ENCODE peak calls at places on chromosomes 12 and 14, in four cellular contexts. S is suprapubic skin, Z is AG10803, M is stomach. R is an unnamed sample.

GRCh38 chr14:37544407-37544806 is 50.6 kb downstream of the FOXA1 start:
- DNase-seq in S (no peak), Z (no peak), M (peak), R (no peak)

GRCh38 chr12:121130866-121131373 is 1.8 kb upstream of the P2RX7 start:
- DNase-seq in S (no peak), Z (no peak), M (no peak), R (no peak)

GRCh38 chr12:123237646-123238329 is 4.6 kb downstream of the MTRFR start:
- DNase-seq in S (peak), Z (peak), M (peak), R (no peak)

GRCh38 chr14:35878272-35879140 is 52.4 kb downstream of the BRMS1L start:
- DNase-seq in S (no peak), Z (peak), M (peak), R (peak)

GRCh38 chr12:28777603-28778365 is 371.3 kb upstream of the FAR2 start:
- DNase-seq in S (no peak), Z (no peak), M (no peak), R (no peak)

GRCh38 chr14:52220924-52221802 is 46.3 kb upstream of the PTGDR start:
- DNase-seq in S (no peak), Z (no peak), M (no peak), R (no peak)

GRCh38 chr14:31854508-31855075 is 222.5 kb upstream of the ARHGAP5 start:
- DNase-seq in S (no peak), Z (peak), M (no peak), R (no peak)

GRCh38 chr12:109995703-109996482 is at the start of gene GIT2:
- DNase-seq in S (peak), Z (peak), M (peak), R (no peak)

GRCh38 chr12:51973560-51973959 is 22.1 kb downstream of the ACVR1B start:
- DNase-seq in S (peak), Z (peak), M (no peak), R (no peak)

GRCh38 chr12:105860556-105861207 is 278.1 kb downstream of the NUAK1 start:
- DNase-seq in S (no peak), Z (no peak), M (no peak), R (no peak)

GRCh38 chr14:50734950-50735697 is 67.0 kb upstream of the SAV1 start:
- DNase-seq in S (no peak), Z (no peak), M (no peak), R (no peak)

GRCh38 chr12:7542813-7543212 is 39.2 kb upstream of the CD163 start:
- DNase-seq in S (no peak), Z (peak), M (no peak), R (no peak)

GRCh38 chr12:9068600-9068999 is 47.1 kb downstream of the A2M start:
- DNase-seq in S (no peak), Z (no peak), M (no peak), R (no peak)

GRCh38 chr14:95664046-95664445 is 22.2 kb upstream of the TCL1B start:
- DNase-seq in S (no peak), Z (no peak), M (peak), R (no peak)

GRCh38 chr14:96297000-96297399 is 41.0 kb downstream of the BDKRB1 start:
- DNase-seq in S (no peak), Z (peak), M (no peak), R (no peak)

GRCh38 chr12:56278905-56279304 is 12.2 kb downstream of the COQ10A start:
- DNase-seq in S (no peak), Z (no peak), M (no peak), R (no peak)

GRCh38 chr14:68940614-68941185 is 38.4 kb downstream of the ACTN1 start:
- DNase-seq in S (no peak), Z (no peak), M (no peak), R (no peak)

GRCh38 chr12:74381968-74382367 is 155.7 kb upstream of the ATXN7L3B start:
- DNase-seq in S (no peak), Z (no peak), M (no peak), R (no peak)

GRCh38 chr12:5070090-5070489 is 26.4 kb downstream of the KCNA5 start:
- DNase-seq in S (no peak), Z (no peak), M (no peak), R (no peak)

GRCh38 chr12:4535092-4535491 is 3.6 kb upstream of the RAD51AP1 start:
- DNase-seq in S (no peak), Z (no peak), M (no peak), R (no peak)

GRCh38 chr14:41419709-41420108 is 187.0 kb upstream of the LRFN5 start:
- DNase-seq in S (no peak), Z (no peak), M (no peak), R (no peak)

DNA sequence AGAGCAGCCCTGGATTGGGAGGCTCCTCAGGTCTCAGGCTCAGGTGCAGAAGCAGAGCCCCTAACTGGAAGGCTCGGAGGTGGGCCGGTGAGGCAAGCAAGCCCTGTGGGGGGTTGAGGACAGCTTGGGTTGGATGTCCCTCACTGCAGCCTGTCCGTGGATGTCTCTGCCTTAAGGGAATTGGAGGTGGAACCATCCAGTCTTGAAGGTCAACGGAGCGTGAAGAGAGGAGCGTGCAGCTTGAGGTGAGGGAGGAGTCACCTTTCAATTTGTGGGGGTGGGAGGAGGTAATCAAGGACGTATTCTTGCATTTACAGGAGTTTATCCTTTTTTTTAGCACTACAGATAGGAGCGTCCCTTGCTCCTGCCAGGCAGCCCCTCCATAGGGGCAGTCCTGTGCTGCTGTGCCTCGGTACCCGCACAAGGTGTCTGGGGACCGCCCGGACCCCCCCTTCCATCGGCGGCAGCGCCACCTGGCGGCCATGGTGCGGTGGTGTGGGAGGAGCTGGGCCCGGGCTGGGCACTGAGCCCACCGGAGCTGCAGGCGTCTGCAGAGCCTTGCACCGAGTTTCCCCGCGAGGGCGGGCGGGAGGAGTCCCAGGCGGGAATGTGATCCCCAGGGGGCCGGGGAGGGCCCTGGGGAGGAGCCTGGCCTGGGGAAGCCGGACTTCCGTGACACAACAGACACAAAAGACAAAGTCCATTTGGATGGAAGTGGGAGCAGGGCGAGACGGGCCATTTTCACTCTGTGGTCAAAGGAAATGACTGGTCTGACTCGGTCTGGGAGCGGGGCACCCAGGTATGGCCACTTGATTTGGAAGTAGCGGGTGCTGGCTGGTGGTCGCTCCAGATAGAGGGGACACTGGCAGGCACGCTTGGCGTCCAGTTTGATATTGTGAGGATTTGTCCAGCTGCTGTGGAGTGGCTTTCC is 884 bp downstream of the DNAJC22 start:
- DNase-seq in S (peak), Z (peak), M (peak), R (no peak)
- H3K4me3 ChIP-seq in S (peak), Z (peak), M (peak), R (peak)

DNA sequence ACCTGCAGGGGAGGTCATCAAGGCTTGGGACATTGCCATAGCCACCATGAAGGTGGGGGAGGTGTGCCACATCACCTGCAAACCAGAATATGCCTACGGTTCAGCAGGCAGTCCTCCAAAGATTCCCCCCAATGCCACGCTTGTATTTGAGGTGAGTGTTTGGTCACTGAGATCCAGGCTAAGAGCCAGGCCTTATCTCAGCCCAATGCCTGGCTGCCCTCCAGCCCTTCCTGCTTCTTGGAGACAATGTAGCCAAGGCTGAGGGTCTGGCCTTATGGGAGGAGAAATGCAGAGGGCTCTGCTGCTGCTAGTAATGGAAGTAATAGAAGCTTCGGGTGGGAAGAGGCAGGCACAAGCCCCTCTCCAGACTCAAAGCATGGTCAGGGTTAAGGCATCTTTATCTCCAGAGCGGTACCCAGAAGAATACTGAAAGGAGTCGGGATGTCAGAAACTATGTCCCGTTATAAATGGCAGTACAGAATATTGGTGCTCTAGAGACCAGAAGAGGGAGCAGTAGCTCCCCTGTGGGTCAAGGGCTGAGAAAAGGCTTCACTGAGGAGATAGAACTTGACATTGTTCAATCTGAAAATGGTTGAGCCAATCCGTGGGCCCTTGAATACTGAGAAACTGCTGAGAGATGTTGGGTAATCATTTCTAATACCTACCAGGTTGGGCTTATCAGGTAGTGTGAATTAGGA is 3.1 kb downstream of the FKBP4 start:
- DNase-seq in S (no peak), Z (no peak), M (peak), R (no peak)
- TF ChIP-seq CTCF in S (no peak), Z (no peak), M (no peak), R (peak)

GRCh38 chr14:103315368-103315911 is 18.6 kb upstream of the EIF5 start:
- DNase-seq in S (no peak), Z (peak), M (no peak), R (no peak)

GRCh38 chr14:103315941-103316340 is 18.1 kb upstream of the EIF5 start:
- DNase-seq in S (no peak), Z (no peak), M (no peak), R (no peak)

GRCh38 chr14:103312006-103312635 is 21.9 kb upstream of the EIF5 start:
- DNase-seq in S (no peak), Z (no peak), M (no peak), R (no peak)

GRCh38 chr14:103314496-103315277 is 19.4 kb upstream of the EIF5 start:
- DNase-seq in S (no peak), Z (no peak), M (peak), R (no peak)

DNA sequence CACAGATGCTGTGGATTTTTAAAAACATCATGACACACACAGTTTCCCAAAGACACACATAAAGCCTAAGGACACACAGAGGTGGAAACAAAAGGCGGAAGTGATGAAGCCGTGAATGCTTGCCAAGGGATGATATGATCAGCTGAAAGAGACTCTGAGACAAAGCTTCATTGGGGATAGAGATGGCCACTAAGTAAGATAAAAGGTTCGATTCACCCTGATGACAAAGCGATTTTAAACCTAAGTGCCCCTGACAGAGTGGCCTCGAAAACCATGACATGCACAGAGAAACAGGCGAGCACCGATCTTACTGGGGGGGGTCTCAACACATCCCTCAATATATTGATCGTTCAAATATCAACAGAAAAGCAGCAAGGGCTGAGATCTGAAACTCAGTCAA is 20.3 kb upstream of the EIF5 start:
- DNase-seq in S (no peak), Z (no peak), M (no peak), R (no peak)
- H3K4me3 ChIP-seq in S (no peak), Z (no peak), M (no peak), R (no peak)

DNA sequence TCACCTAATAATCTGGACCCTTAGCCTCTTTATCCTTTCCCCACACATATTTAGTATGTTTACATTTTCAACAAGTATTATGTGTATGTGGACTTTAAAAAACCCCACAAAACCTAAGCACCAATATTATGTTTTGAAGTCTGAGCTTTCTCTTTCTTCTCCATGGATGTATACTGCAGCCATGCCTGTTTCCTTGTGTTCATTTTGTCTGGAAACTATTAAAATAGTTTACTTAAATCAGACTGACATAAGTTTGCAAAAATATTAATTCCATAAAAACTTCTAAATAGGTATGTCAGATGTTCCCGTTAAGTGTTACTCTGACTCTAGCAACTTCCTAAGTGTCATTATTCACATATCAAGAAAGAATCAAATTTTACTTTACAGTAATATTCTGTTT is 2.9 kb downstream of the HIGD1C start:
- DNase-seq in S (no peak), Z (no peak), M (no peak), R (no peak)
- TF ChIP-seq CTCF in S (no peak), Z (no peak), M (no peak), R (no peak)

GRCh38 chr14:103094406-103095209 is at the start of gene EXOC3L4:
- DNase-seq in S (no peak), Z (no peak), M (no peak), R (no peak)
- H3K4me3 ChIP-seq in S (no peak), Z (no peak), M (peak), R (peak)

GRCh38 chr14:91311284-91311662 is 66.8 kb upstream of the GPR68 start:
- DNase-seq in S (no peak), Z (no peak), M (no peak), R (no peak)
- TF ChIP-seq CTCF in S (no peak), Z (no peak), M (no peak), R (no peak)

DNA sequence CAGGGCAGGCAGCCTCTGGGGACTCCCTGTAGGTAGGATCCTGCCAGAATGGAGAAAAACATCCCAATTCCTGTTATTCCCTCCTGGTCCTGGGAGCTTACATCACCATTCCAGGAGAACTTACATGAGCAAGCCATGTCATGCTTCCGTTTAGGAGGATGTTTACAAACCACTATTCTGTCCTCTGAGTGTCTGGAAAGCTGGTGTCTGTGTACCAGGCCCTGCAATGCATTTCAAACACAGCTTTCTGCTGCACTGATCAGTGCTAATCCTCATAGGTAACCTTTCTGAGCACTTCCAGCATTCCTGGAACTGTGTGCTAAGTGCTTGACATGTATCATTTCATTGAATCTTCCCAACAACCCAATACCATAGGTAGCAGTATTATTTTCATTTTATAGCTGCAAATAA is 19.8 kb upstream of the MAP1LC3B2 start:
- DNase-seq in S (no peak), Z (peak), M (no peak), R (no peak)
- H3K4me3 ChIP-seq in S (no peak), Z (no peak), M (no peak), R (no peak)

DNA sequence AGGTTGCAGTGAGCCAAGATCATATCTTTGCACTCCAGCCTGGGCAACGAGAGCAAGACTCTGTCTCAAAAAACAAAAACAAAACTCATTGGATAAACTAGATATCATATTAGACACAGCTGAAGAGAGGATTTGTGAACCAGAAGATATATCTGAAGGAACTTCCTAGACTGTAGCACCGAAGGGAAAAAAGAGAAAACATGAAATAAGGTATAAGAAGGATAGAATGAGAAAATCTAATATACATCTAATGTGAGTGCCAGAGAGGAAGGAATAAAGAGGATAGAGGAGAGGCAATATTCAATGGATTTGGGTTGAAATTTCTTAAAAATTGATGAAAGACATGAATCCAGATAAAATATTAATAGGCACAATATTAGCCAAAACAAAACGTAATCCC is 22.5 kb downstream of the TMPRSS12 start:
- DNase-seq in S (no peak), Z (no peak), M (no peak), R (no peak)
- TF ChIP-seq CTCF in S (no peak), Z (no peak), M (no peak), R (no peak)

DNA sequence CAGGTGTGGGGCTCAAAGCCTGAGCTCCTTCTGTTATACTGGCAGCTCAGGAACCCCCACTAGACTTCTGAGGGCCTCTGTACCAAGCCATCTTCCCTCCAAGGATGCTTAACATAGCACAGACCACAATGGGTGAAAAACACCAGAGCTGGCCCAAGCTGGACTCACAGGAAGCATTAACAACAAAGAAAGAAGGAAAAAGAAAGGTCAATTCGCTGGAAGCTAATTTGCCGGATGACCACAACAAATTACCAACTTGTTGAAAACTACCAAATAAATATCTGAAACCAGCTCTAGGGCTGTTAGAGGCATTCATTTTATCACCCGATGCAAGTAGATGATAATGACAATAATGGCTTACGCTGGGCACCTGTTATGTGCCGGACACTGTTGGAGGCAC is 48.7 kb downstream of the RBM19 start:
- DNase-seq in S (no peak), Z (no peak), M (no peak), R (no peak)
- H3K4me3 ChIP-seq in S (no peak), Z (no peak), M (no peak), R (no peak)